ENCODE peak calls at places on chromosomes 4 and X, in four cellular contexts. M is spleen, S is lung, J is endodermal cell. I is an unnamed sample.

GRCh38 chrX:53018627-53019026 is 30.0 kb upstream of the GPR173 start:
- DNase-seq in M (no peak), S (no peak), J (peak; percentile 52), I (no peak)

GRCh38 chr4:169243808-169244207 is 26.9 kb downstream of the SH3RF1 start:
- DNase-seq in M (no peak), S (no peak), J (no peak), I (no peak)

GRCh38 chr4:6281436-6282144 is 11.9 kb downstream of the WFS1 start:
- DNase-seq in M (no peak), S (no peak), J (no peak), I (no peak)

GRCh38 chr4:149791836-149792235 is 23.8 kb downstream of the IQCM start:
- DNase-seq in M (no peak), S (no peak), J (no peak), I (no peak)

GRCh38 chrX:54721424-54721823 is 76.6 kb downstream of the ITIH6 start:
- DNase-seq in M (no peak), S (no peak), J (no peak), I (no peak)

GRCh38 chr4:53653484-53654053 is 62.3 kb upstream of the LNX1 start:
- DNase-seq in M (no peak), S (no peak), J (no peak), I (no peak)

GRCh38 chrX:20197641-20198210 is 56.1 kb upstream of the EIF1AX start:
- DNase-seq in M (no peak), S (no peak), J (no peak), I (no peak)

GRCh38 chr4:112418092-112418491 is 97.9 kb downstream of the NEUROG2 start:
- DNase-seq in M (no peak), S (no peak), J (peak; percentile 91), I (peak; percentile 58)

GRCh38 chrX:115324194-115324593 is 34.7 kb downstream of the LUZP4 start:
- DNase-seq in M (no peak), S (no peak), J (no peak), I (no peak)

GRCh38 chr4:63080929-63081328 is 1328.3 kb downstream of the TECRL start:
- DNase-seq in M (no peak), S (no peak), J (no peak), I (no peak)
- H3K9me3 ChIP-seq in M (no peaks in the 10 kb centered on the region), S (peaks cover 5% of the 10 kb centered on the region), J (peaks cover 12% of the 10 kb centered on the region), I (no peaks in the 10 kb centered on the region)

GRCh38 chr4:154389142-154389541 is 102.5 kb downstream of the DCHS2 start:
- DNase-seq in M (no peak), S (no peak), J (no peak), I (no peak)
- H3K9me3 ChIP-seq in M (no peaks in the 10 kb centered on the region), S (no peaks in the 10 kb centered on the region), J (no peaks in the 10 kb centered on the region), I (no peaks in the 10 kb centered on the region)

DNA sequence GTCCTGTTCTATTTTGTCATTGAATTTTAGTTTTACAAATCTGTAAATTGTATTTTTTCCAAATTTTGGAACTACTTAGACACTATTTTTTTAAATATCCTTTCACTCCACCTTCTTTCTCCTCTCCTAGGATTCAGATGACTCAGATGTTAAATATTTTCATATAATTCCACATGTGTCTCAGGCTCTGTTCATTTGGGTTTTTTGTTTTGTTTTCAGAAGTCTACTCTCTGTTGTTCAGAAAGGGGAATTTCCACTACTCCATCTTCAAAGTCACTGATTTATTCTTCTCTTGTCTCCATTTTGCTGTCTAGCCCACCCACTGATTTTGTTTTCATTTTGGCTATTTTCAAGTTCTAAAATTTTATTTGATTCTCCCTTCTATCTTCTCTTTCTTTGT is 264.0 kb upstream of the SLIT2 start:
- DNase-seq in M (no peak), S (no peak), J (no peak), I (no peak)
- H3K9me3 ChIP-seq in M (no peaks in the 10 kb centered on the region), S (no peaks in the 10 kb centered on the region), J (no peaks in the 10 kb centered on the region), I (no peaks in the 10 kb centered on the region)

DNA sequence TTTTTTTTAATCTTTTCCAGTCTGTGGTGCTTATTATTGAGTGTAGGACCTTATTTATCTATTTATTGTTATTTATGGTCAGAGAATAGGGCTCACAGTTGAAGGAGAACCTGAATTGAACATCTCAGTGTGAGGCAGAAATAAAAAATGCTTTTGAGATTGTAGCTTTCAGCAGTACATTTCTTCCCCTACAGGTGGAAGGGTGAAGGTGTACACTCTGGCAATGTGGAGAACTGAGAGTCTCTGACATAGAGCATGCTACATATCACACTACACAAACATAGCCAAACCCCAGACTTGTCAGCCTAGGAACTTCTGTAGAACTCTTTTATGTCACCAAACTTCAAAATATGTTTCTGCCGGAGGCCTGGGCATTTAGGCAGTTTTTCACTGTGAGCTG is 140.2 kb downstream of the STIM2 start:
- DNase-seq in M (no peak), S (no peak), J (no peak), I (no peak)
- H3K9me3 ChIP-seq in M (no peaks in the 10 kb centered on the region), S (no peaks in the 10 kb centered on the region), J (no peaks in the 10 kb centered on the region), I (no peaks in the 10 kb centered on the region)

GRCh38 chrX:25343060-25343459 is 327.3 kb upstream of the ARX start:
- DNase-seq in M (no peak), S (no peak), J (no peak), I (no peak)
- H3K9me3 ChIP-seq in M (no peaks in the 10 kb centered on the region), S (peaks cover 1% of the 10 kb centered on the region), J (no peaks in the 10 kb centered on the region), I (no peaks in the 10 kb centered on the region)

DNA sequence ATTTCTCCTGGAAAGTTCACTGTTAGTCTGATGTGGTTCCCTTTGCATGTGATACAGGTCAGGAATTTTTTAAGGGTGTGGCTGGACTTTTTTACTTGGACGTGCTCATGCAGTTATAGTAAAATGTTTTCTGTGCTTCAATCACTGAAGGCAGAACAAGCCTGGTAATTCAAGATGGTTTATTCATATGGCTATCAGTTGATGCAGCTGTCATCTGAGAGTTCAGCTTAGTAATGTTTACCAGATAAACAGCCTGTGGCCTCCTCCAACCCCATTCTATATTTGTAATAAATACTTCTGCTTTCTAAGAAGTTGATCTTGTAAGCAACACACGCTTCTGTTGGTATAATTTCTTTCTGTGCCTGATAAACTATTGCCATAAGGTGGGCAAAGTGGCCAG is 2105.9 kb downstream of the ARAP2 start:
- DNase-seq in M (no peak), S (no peak), J (no peak), I (no peak)
- H3K9me3 ChIP-seq in M (no peaks in the 10 kb centered on the region), S (no peaks in the 10 kb centered on the region), J (no peaks in the 10 kb centered on the region), I (no peaks in the 10 kb centered on the region)

DNA sequence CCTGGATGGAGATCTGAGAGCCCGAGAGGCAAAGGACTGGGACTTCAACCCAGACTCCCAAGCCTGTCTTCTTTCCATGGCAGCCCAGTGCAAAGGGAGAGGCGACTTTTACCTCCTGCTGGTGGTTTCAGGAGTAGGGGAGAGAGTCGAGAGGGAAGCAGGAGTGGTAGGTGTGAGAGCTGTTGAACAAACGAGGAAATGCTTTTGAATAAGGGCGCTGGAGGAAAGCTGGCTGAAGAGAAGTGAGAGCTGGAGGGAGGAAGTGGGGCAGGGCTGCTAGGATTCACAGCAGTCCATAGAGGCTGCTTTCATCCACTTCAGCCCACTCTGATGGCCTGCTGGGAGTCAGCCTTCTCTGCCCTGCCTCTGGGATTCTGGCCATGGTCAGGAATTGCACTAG is 81.8 kb upstream of the EFNB1 start:
- DNase-seq in M (peak; percentile 16), S (no peak), J (peak; percentile 46), I (no peak)
- H3K9me3 ChIP-seq in M (no peaks in the 10 kb centered on the region), S (peaks cover 1% of the 10 kb centered on the region), J (no peaks in the 10 kb centered on the region), I (no peaks in the 10 kb centered on the region)

GRCh38 chrX:57267308-57267707 is 19.2 kb upstream of the FAAH2 start:
- DNase-seq in M (peak; percentile 24), S (no peak), J (no peak), I (no peak)

GRCh38 chrX:57266871-57267270 is 19.6 kb upstream of the FAAH2 start:
- DNase-seq in M (no peak), S (no peak), J (no peak), I (no peak)

GRCh38 chrX:57270980-57271379 is 15.5 kb upstream of the FAAH2 start:
- DNase-seq in M (no peak), S (no peak), J (no peak), I (no peak)

GRCh38 chrX:57265126-57265525 is 21.4 kb upstream of the FAAH2 start:
- DNase-seq in M (no peak), S (no peak), J (no peak), I (no peak)

DNA sequence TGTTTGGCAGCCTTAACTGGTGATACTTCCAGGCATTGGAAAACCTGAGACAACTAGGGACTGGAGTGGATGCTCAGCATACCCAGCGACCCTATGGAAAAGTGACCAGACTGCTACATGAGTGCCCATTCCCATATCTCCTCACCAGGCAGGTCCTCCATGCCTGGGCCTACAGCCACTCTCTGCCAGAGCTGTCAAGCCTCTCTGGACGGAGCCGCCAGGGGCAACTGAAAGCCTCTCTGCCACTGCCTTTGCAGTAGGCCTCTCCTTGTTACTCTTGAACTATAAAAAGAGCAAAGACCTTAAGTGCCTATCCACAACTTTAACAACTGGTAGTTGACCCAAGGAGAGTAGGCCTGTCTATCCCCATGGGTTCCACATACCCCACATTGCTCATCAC is 20.2 kb upstream of the FAAH2 start:
- DNase-seq in M (no peak), S (no peak), J (no peak), I (no peak)
- H3K9me3 ChIP-seq in M (no peaks in the 10 kb centered on the region), S (peaks cover 27% of the 10 kb centered on the region), J (no peaks in the 10 kb centered on the region), I (no peaks in the 10 kb centered on the region)

GRCh38 chrX:44935640-44936039 is 62.7 kb downstream of the KDM6A start:
- DNase-seq in M (no peak), S (no peak), J (no peak), I (no peak)
- H3K9me3 ChIP-seq in M (no peaks in the 10 kb centered on the region), S (no peaks in the 10 kb centered on the region), J (no peaks in the 10 kb centered on the region), I (no peaks in the 10 kb centered on the region)

GRCh38 chr4:109607976-109608375 is 47.9 kb downstream of the MCUB start:
- DNase-seq in M (no peak), S (no peak), J (no peak), I (no peak)
- H3K9me3 ChIP-seq in M (peaks cover 5% of the 10 kb centered on the region), S (peaks cover 4% of the 10 kb centered on the region), J (peaks cover 8% of the 10 kb centered on the region), I (no peaks in the 10 kb centered on the region)